ENCODE peak calls at places on chromosomes 3 and 15, in four cellular contexts. R, W, S and L are unnamed samples.
A peak's percentile ranks its signal among the peaks of the same experiment; 100 is the strongest.

GRCh38 chr3:40323946-40324345 is 14.4 kb downstream of the EIF1B start:
- ATAC-seq in R (no peak), W (no peak), S (no peak), L (no peak)

GRCh38 chr3:137110392-137110996 is 152.7 kb downstream of the IL20RB start:
- ATAC-seq in R (peak; percentile 83), W (no peak), S (peak; percentile 39), L (no peak)

GRCh38 chr3:170132335-170132734 is 49.2 kb downstream of the PHC3 start:
- ATAC-seq in R (no peak), W (no peak), S (peak; percentile 67), L (peak; percentile 51)

GRCh38 chr3:38017445-38018295 is 11.8 kb downstream of the PLCD1 start:
- ATAC-seq in R (no peak), W (no peak), S (no peak), L (no peak)

GRCh38 chr3:80870476-80871041 is 890.9 kb downstream of the GBE1 start:
- ATAC-seq in R (no peak), W (no peak), S (no peak), L (no peak)

GRCh38 chr3:159907828-159908227 is 80.8 kb upstream of the IL12A start:
- ATAC-seq in R (no peak), W (no peak), S (no peak), L (no peak)

GRCh38 chr3:114716916-114717315 is 423.1 kb downstream of the TIGIT start:
- ATAC-seq in R (no peak), W (no peak), S (no peak), L (no peak)

GRCh38 chr15:71921191-71921590 is 110.8 kb downstream of the NR2E3 start:
- ATAC-seq in R (no peak), W (no peak), S (no peak), L (no peak)

GRCh38 chr15:45123397-45123796 is 6.3 kb downstream of the DUOXA1 start:
- ATAC-seq in R (no peak), W (no peak), S (no peak), L (no peak)

GRCh38 chr15:77907824-77908751 is 169.4 kb downstream of the TBC1D2B start:
- ATAC-seq in R (peak; percentile 67), W (no peak), S (peak; percentile 83), L (peak; percentile 31)

GRCh38 chr3:37787027-37787868 is 74.4 kb upstream of the CTDSPL start:
- ATAC-seq in R (peak; percentile 62), W (peak; percentile 75), S (no peak), L (no peak)

GRCh38 chr3:25433868-25434267 is 5.8 kb downstream of the RARB start:
- ATAC-seq in R (no peak), W (peak; percentile 26), S (no peak), L (no peak)

GRCh38 chr3:102301155-102301554 is 133.7 kb upstream of the ZPLD1 start:
- ATAC-seq in R (no peak), W (no peak), S (no peak), L (peak; percentile 33)

GRCh38 chr15:75114327-75114726 is 87.4 kb upstream of the C15orf39 start:
- ATAC-seq in R (no peak), W (no peak), S (peak; percentile 57), L (peak; percentile 85)

GRCh38 chr15:74127954-74128784 is 2.2 kb upstream of the ISLR2 start:
- ATAC-seq in R (peak; percentile 51), W (peak; percentile 25), S (peak; percentile 16), L (peak; percentile 23)

GRCh38 chr3:126113733-126114132 is 29.8 kb upstream of the SLC41A3 start:
- ATAC-seq in R (no peak), W (no peak), S (peak; percentile 55), L (peak; percentile 31)

GRCh38 chr15:74185949-74186348 is 12.4 kb downstream of the ISLR start:
- ATAC-seq in R (no peak), W (no peak), S (peak; percentile 78), L (peak; percentile 57)

GRCh38 chr15:38145671-38146111 is 106.9 kb upstream of the SPRED1 start:
- ATAC-seq in R (no peak), W (no peak), S (no peak), L (no peak)

GRCh38 chr3:58531956-58532355 is 5.0 kb downstream of the ACOX2 start:
- ATAC-seq in R (no peak), W (no peak), S (peak; percentile 25), L (no peak)

GRCh38 chr3:62361824-62362223 is 11.5 kb downstream of the FEZF2 start:
- ATAC-seq in R (no peak), W (no peak), S (no peak), L (no peak)

GRCh38 chr15:51240066-51240465 is 98.3 kb downstream of the CYP19A1 start:
- ATAC-seq in R (no peak), W (no peak), S (no peak), L (peak; percentile 30)

GRCh38 chr3:137946341-137946973 is 63.5 kb upstream of the CLDN18 start:
- ATAC-seq in R (peak; percentile 77), W (no peak), S (peak; percentile 47), L (no peak)

GRCh38 chr3:149586871-149587270 is 71.0 kb downstream of the WWTR1 start:
- ATAC-seq in R (peak; percentile 52), W (no peak), S (no peak), L (no peak)

GRCh38 chr15:93070901-93071300 is 18.1 kb downstream of the RGMA start:
- ATAC-seq in R (no peak), W (no peak), S (no peak), L (no peak)

GRCh38 chr3:70108072-70108471 is 108.5 kb downstream of the SAMMSON start:
- ATAC-seq in R (no peak), W (no peak), S (no peak), L (no peak)

GRCh38 chr3:45640091-45640507 is 45.5 kb downstream of the LIMD1 start:
- ATAC-seq in R (peak; percentile 6), W (no peak), S (no peak), L (no peak)

GRCh38 chr3:142647856-142648255 is 51.7 kb downstream of the PLS1 start:
- ATAC-seq in R (peak; percentile 69), W (no peak), S (peak; percentile 83), L (peak; percentile 39)

GRCh38 chr3:52834871-52835501 is at the start of gene MUSTN1:
- ATAC-seq in R (no peak), W (peak; percentile 27), S (no peak), L (no peak)

GRCh38 chr3:140434261-140434905 is 243.5 kb upstream of the TRIM42 start:
- ATAC-seq in R (no peak), W (no peak), S (no peak), L (no peak)

GRCh38 chr15:56242576-56243116 is 1.0 kb downstream of the RFX7 start:
- ATAC-seq in R (no peak), W (no peak), S (no peak), L (no peak)

GRCh38 chr3:158458464-158458863 is 112.5 kb upstream of the MLF1 start:
- ATAC-seq in R (no peak), W (no peak), S (no peak), L (no peak)

GRCh38 chr15:52378746-52379394 is 83.3 kb upstream of the MYO5C start:
- ATAC-seq in R (no peak), W (no peak), S (peak; percentile 80), L (peak; percentile 86)

GRCh38 chr3:69219101-69219708 is 96.8 kb upstream of the LMOD3 start:
- ATAC-seq in R (peak; percentile 45), W (no peak), S (peak; percentile 33), L (peak; percentile 76)

GRCh38 chr3:169286214-169286613 is 377.3 kb downstream of the MECOM start:
- ATAC-seq in R (peak; percentile 65), W (no peak), S (no peak), L (no peak)

GRCh38 chr3:187669675-187670504 is at the start of gene SST:
- ATAC-seq in R (peak; percentile 82), W (no peak), S (peak; percentile 40), L (no peak)

GRCh38 chr3:25536668-25537331 is 108.7 kb downstream of the RARB start:
- ATAC-seq in R (peak; percentile 30), W (peak; percentile 40), S (no peak), L (no peak)